ENCODE peak calls at places on chromosomes 5 and 9, in nine cellular contexts. One of them, this sample, is unnamed.

GRCh38 chr5:96279796-96280542 is 153.1 kb downstream of the PCSK1 start:
- DNase-seq in SK-N-SH: no peak
- DNase-seq in suprapubic skin: no peak
- DNase-seq in breast epithelium: no peak
- DNase-seq in H1: no peak
- DNase-seq in HCT116: no peak
- DNase-seq in endothelial cell of umbilical vein: peak
- DNase-seq in transverse colon: no peak
- DNase-seq in GM23338: no peak
- DNase-seq in this sample: no peak

GRCh38 chr5:173242675-173243085 is 7.7 kb upstream of the NKX2-5 start:
- DNase-seq in endothelial cell of umbilical vein: no peak
- DNase-seq in SK-N-SH: peak
- DNase-seq in transverse colon: no peak
- DNase-seq in HCT116: no peak
- DNase-seq in breast epithelium: no peak
- DNase-seq in suprapubic skin: no peak
- DNase-seq in GM23338: peak
- DNase-seq in H1: peak
- DNase-seq in this sample: no peak

GRCh38 chr5:83551826-83552225 is 80.3 kb downstream of the VCAN start:
- DNase-seq in breast epithelium: no peak
- DNase-seq in HCT116: no peak
- DNase-seq in GM23338: no peak
- DNase-seq in suprapubic skin: no peak
- DNase-seq in SK-N-SH: no peak
- DNase-seq in transverse colon: no peak
- DNase-seq in endothelial cell of umbilical vein: no peak
- DNase-seq in H1: no peak
- DNase-seq in this sample: no peak

GRCh38 chr9:74205071-74205470 is 292.1 kb upstream of the RORB start:
- DNase-seq in breast epithelium: no peak
- DNase-seq in GM23338: peak
- DNase-seq in SK-N-SH: no peak
- DNase-seq in HCT116: no peak
- DNase-seq in suprapubic skin: no peak
- DNase-seq in endothelial cell of umbilical vein: no peak
- DNase-seq in transverse colon: no peak
- DNase-seq in H1: no peak
- DNase-seq in this sample: peak

GRCh38 chr5:123561230-123561629 is 49.3 kb downstream of the CSNK1G3 start:
- DNase-seq in SK-N-SH: no peak
- DNase-seq in H1: no peak
- DNase-seq in HCT116: no peak
- DNase-seq in transverse colon: no peak
- DNase-seq in GM23338: no peak
- DNase-seq in suprapubic skin: no peak
- DNase-seq in endothelial cell of umbilical vein: no peak
- DNase-seq in breast epithelium: no peak
- DNase-seq in this sample: no peak

GRCh38 chr5:80711938-80712337 is 57.2 kb upstream of the DHFR start:
- DNase-seq in transverse colon: no peak
- DNase-seq in breast epithelium: no peak
- DNase-seq in endothelial cell of umbilical vein: no peak
- DNase-seq in GM23338: peak
- DNase-seq in SK-N-SH: peak
- DNase-seq in suprapubic skin: no peak
- DNase-seq in H1: no peak
- DNase-seq in HCT116: peak
- DNase-seq in this sample: no peak

GRCh38 chr5:170154744-170155143 is 49.0 kb downstream of the FOXI1 start:
- DNase-seq in endothelial cell of umbilical vein: no peak
- DNase-seq in GM23338: no peak
- DNase-seq in HCT116: no peak
- DNase-seq in H1: no peak
- DNase-seq in breast epithelium: no peak
- DNase-seq in suprapubic skin: no peak
- DNase-seq in SK-N-SH: peak
- DNase-seq in transverse colon: no peak
- DNase-seq in this sample: no peak

GRCh38 chr5:79062431-79062830 is 7.0 kb downstream of the DMGDH start:
- DNase-seq in HCT116: no peak
- DNase-seq in transverse colon: no peak
- DNase-seq in breast epithelium: no peak
- DNase-seq in SK-N-SH: no peak
- DNase-seq in H1: no peak
- DNase-seq in endothelial cell of umbilical vein: no peak
- DNase-seq in suprapubic skin: no peak
- DNase-seq in GM23338: no peak
- DNase-seq in this sample: no peak

GRCh38 chr9:136740971-136741884 is 1.5 kb downstream of the LCN10 start:
- DNase-seq in SK-N-SH: peak
- DNase-seq in breast epithelium: no peak
- DNase-seq in H1: no peak
- DNase-seq in HCT116: no peak
- DNase-seq in transverse colon: no peak
- DNase-seq in GM23338: no peak
- DNase-seq in endothelial cell of umbilical vein: no peak
- DNase-seq in suprapubic skin: no peak
- DNase-seq in this sample: no peak

GRCh38 chr9:95018099-95018927 is 291.8 kb downstream of the AOPEP start:
- DNase-seq in endothelial cell of umbilical vein: peak
- DNase-seq in breast epithelium: peak
- DNase-seq in suprapubic skin: no peak
- DNase-seq in H1: no peak
- DNase-seq in transverse colon: no peak
- DNase-seq in HCT116: peak
- DNase-seq in SK-N-SH: no peak
- DNase-seq in GM23338: peak
- DNase-seq in this sample: no peak

GRCh38 chr9:2199999-2200796 is 185.1 kb downstream of the SMARCA2 start:
- DNase-seq in SK-N-SH: no peak
- DNase-seq in suprapubic skin: no peak
- DNase-seq in H1: no peak
- DNase-seq in HCT116: no peak
- DNase-seq in breast epithelium: no peak
- DNase-seq in GM23338: peak
- DNase-seq in transverse colon: no peak
- DNase-seq in endothelial cell of umbilical vein: no peak
- DNase-seq in this sample: no peak

GRCh38 chr9:133257398-133258053 is 17.5 kb downstream of the ABO start:
- DNase-seq in GM23338: no peak
- DNase-seq in endothelial cell of umbilical vein: peak
- DNase-seq in HCT116: no peak
- DNase-seq in suprapubic skin: no peak
- DNase-seq in H1: no peak
- DNase-seq in breast epithelium: peak
- DNase-seq in SK-N-SH: no peak
- DNase-seq in transverse colon: no peak
- DNase-seq in this sample: no peak

GRCh38 chr5:36575367-36575781 is 31.0 kb upstream of the SLC1A3 start:
- DNase-seq in H1: no peak
- DNase-seq in breast epithelium: no peak
- DNase-seq in endothelial cell of umbilical vein: peak
- DNase-seq in transverse colon: no peak
- DNase-seq in SK-N-SH: no peak
- DNase-seq in GM23338: no peak
- DNase-seq in suprapubic skin: no peak
- DNase-seq in HCT116: no peak
- DNase-seq in this sample: no peak

GRCh38 chr9:98766548-98766947 is 29.8 kb downstream of the ANKS6 start:
- DNase-seq in transverse colon: no peak
- DNase-seq in endothelial cell of umbilical vein: no peak
- DNase-seq in H1: no peak
- DNase-seq in suprapubic skin: no peak
- DNase-seq in SK-N-SH: no peak
- DNase-seq in breast epithelium: no peak
- DNase-seq in GM23338: no peak
- DNase-seq in HCT116: no peak
- DNase-seq in this sample: no peak

GRCh38 chr5:14153932-14154646 is 10.9 kb downstream of the TRIO start:
- DNase-seq in HCT116: no peak
- DNase-seq in SK-N-SH: no peak
- DNase-seq in suprapubic skin: peak
- DNase-seq in H1: no peak
- DNase-seq in transverse colon: peak
- DNase-seq in endothelial cell of umbilical vein: peak
- DNase-seq in GM23338: peak
- DNase-seq in breast epithelium: peak
- DNase-seq in this sample: no peak

GRCh38 chr5:73895471-73895870 is 269.5 kb downstream of the ARHGEF28 start:
- DNase-seq in breast epithelium: no peak
- DNase-seq in endothelial cell of umbilical vein: no peak
- DNase-seq in suprapubic skin: no peak
- DNase-seq in GM23338: no peak
- DNase-seq in HCT116: no peak
- DNase-seq in transverse colon: no peak
- DNase-seq in SK-N-SH: no peak
- DNase-seq in H1: no peak
- DNase-seq in this sample: no peak

GRCh38 chr5:55841976-55842375 is 9.2 kb upstream of the IL31RA start:
- DNase-seq in H1: no peak
- DNase-seq in suprapubic skin: no peak
- DNase-seq in endothelial cell of umbilical vein: no peak
- DNase-seq in SK-N-SH: no peak
- DNase-seq in transverse colon: no peak
- DNase-seq in GM23338: no peak
- DNase-seq in breast epithelium: no peak
- DNase-seq in HCT116: no peak
- DNase-seq in this sample: no peak

GRCh38 chr9:71909887-71910601 is 949 bp downstream of the ABHD17B start:
- DNase-seq in suprapubic skin: peak
- DNase-seq in SK-N-SH: peak
- DNase-seq in HCT116: no peak
- DNase-seq in breast epithelium: peak
- DNase-seq in endothelial cell of umbilical vein: peak
- DNase-seq in H1: no peak
- DNase-seq in GM23338: peak
- DNase-seq in transverse colon: peak
- DNase-seq in this sample: no peak

GRCh38 chr9:76828462-76828861 is 64.2 kb downstream of the PCA3 start:
- DNase-seq in HCT116: no peak
- DNase-seq in GM23338: no peak
- DNase-seq in transverse colon: no peak
- DNase-seq in SK-N-SH: no peak
- DNase-seq in endothelial cell of umbilical vein: no peak
- DNase-seq in suprapubic skin: no peak
- DNase-seq in breast epithelium: no peak
- DNase-seq in H1: no peak
- DNase-seq in this sample: no peak

GRCh38 chr5:107808671-107809137 is 138.0 kb upstream of the EFNA5 start:
- DNase-seq in SK-N-SH: no peak
- DNase-seq in H1: peak
- DNase-seq in breast epithelium: no peak
- DNase-seq in transverse colon: no peak
- DNase-seq in endothelial cell of umbilical vein: no peak
- DNase-seq in suprapubic skin: no peak
- DNase-seq in GM23338: peak
- DNase-seq in HCT116: no peak
- DNase-seq in this sample: no peak

GRCh38 chr9:128656416-128657343 is at the start of gene DYNC2I2:
- DNase-seq in transverse colon: peak
- DNase-seq in breast epithelium: peak
- DNase-seq in suprapubic skin: peak
- DNase-seq in GM23338: peak
- DNase-seq in SK-N-SH: peak
- DNase-seq in H1: peak
- DNase-seq in endothelial cell of umbilical vein: peak
- DNase-seq in HCT116: peak
- DNase-seq in this sample: peak
- TF ChIP-seq CTCF in transverse colon: no peak
- TF ChIP-seq CTCF in breast epithelium: peak
- TF ChIP-seq CTCF in suprapubic skin: no peak
- TF ChIP-seq CTCF in GM23338: no peak
- TF ChIP-seq CTCF in SK-N-SH: no peak
- TF ChIP-seq CTCF in H1: no peak
- TF ChIP-seq CTCF in endothelial cell of umbilical vein: no peak
- TF ChIP-seq CTCF in HCT116: no peak
- TF ChIP-seq CTCF in this sample: no peak

DNA sequence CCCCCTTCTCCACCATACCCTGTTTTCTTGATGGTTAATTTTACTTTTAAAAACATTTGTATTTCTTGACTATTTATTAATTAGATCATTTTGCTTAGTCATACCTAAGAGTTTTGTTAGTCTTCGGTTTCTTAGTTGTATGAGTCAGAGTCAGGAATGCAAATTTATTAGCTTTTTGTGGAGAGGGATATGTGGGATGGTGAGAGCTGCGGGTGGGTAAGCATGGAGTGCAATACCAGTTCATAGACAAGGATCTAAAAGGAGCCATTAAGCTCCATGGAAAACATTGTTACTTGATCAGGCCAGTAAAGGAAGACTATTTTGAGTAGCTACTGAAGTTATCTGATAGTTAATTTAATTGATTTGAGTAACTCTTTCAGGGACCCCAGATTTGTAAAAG is 77.5 kb downstream of the ZSWIM6 start:
- DNase-seq in suprapubic skin: no peak
- DNase-seq in endothelial cell of umbilical vein: peak
- DNase-seq in breast epithelium: no peak
- DNase-seq in GM23338: no peak
- DNase-seq in SK-N-SH: peak
- DNase-seq in transverse colon: no peak
- DNase-seq in H1: no peak
- DNase-seq in HCT116: peak
- DNase-seq in this sample: no peak
- TF ChIP-seq POLR2AphosphoS5 in suprapubic skin: no peak
- TF ChIP-seq POLR2AphosphoS5 in endothelial cell of umbilical vein: no peak
- TF ChIP-seq POLR2AphosphoS5 in breast epithelium: no peak
- TF ChIP-seq POLR2AphosphoS5 in GM23338: no peak
- TF ChIP-seq POLR2AphosphoS5 in SK-N-SH: peak
- TF ChIP-seq POLR2AphosphoS5 in transverse colon: no peak
- TF ChIP-seq POLR2AphosphoS5 in H1: no peak
- TF ChIP-seq POLR2AphosphoS5 in HCT116: peak
- TF ChIP-seq POLR2AphosphoS5 in this sample: no peak

GRCh38 chr5:151740336-151740942 is 18.0 kb downstream of the ATOX1 start:
- DNase-seq in transverse colon: peak
- DNase-seq in breast epithelium: peak
- DNase-seq in HCT116: no peak
- DNase-seq in H1: peak
- DNase-seq in GM23338: peak
- DNase-seq in suprapubic skin: peak
- DNase-seq in SK-N-SH: peak
- DNase-seq in endothelial cell of umbilical vein: peak
- DNase-seq in this sample: no peak
- H3K4me3 ChIP-seq in transverse colon: no peak
- H3K4me3 ChIP-seq in breast epithelium: no peak
- H3K4me3 ChIP-seq in HCT116: peak
- H3K4me3 ChIP-seq in H1: peak
- H3K4me3 ChIP-seq in GM23338: peak
- H3K4me3 ChIP-seq in suprapubic skin: no peak
- H3K4me3 ChIP-seq in SK-N-SH: peak
- H3K4me3 ChIP-seq in endothelial cell of umbilical vein: no peak
- H3K4me3 ChIP-seq in this sample: no peak

GRCh38 chr5:72749362-72749997 is 67.0 kb upstream of the TNPO1 start:
- DNase-seq in transverse colon: no peak
- DNase-seq in H1: no peak
- DNase-seq in HCT116: no peak
- DNase-seq in suprapubic skin: no peak
- DNase-seq in GM23338: peak
- DNase-seq in endothelial cell of umbilical vein: no peak
- DNase-seq in SK-N-SH: no peak
- DNase-seq in breast epithelium: no peak
- DNase-seq in this sample: no peak

GRCh38 chr5:72747826-72748225 is 68.6 kb upstream of the TNPO1 start:
- DNase-seq in endothelial cell of umbilical vein: no peak
- DNase-seq in H1: no peak
- DNase-seq in transverse colon: no peak
- DNase-seq in suprapubic skin: no peak
- DNase-seq in GM23338: no peak
- DNase-seq in breast epithelium: no peak
- DNase-seq in SK-N-SH: no peak
- DNase-seq in HCT116: no peak
- DNase-seq in this sample: no peak

GRCh38 chr5:72746736-72747135 is 69.7 kb upstream of the TNPO1 start:
- DNase-seq in suprapubic skin: no peak
- DNase-seq in HCT116: no peak
- DNase-seq in GM23338: no peak
- DNase-seq in H1: no peak
- DNase-seq in transverse colon: no peak
- DNase-seq in breast epithelium: no peak
- DNase-seq in SK-N-SH: no peak
- DNase-seq in endothelial cell of umbilical vein: no peak
- DNase-seq in this sample: no peak
- TF ChIP-seq CTCF in suprapubic skin: no peak
- TF ChIP-seq CTCF in HCT116: no peak
- TF ChIP-seq CTCF in GM23338: no peak
- TF ChIP-seq CTCF in H1: no peak
- TF ChIP-seq CTCF in transverse colon: no peak
- TF ChIP-seq CTCF in breast epithelium: no peak
- TF ChIP-seq CTCF in SK-N-SH: no peak
- TF ChIP-seq CTCF in endothelial cell of umbilical vein: no peak
- TF ChIP-seq CTCF in this sample: no peak